ENCODE peak calls at places on chromosomes 12 and 14, in four cellular contexts. D is PC-9, G is right lobe of liver, J is uterus. S is an unnamed sample.

GRCh38 chr14:66530526-66530925 is 22.6 kb downstream of the GPHN start:
- DNase-seq in D (no peak), G (no peak), J (no peak), S (peak; percentile 9)

GRCh38 chr12:46627686-46628085 is 198.1 kb downstream of the SLC38A4 start:
- DNase-seq in G (no peak), J (no peak), D (no peak), S (no peak)

GRCh38 chr12:10562306-10562933 is 51.0 kb downstream of the MAGOHB start:
- DNase-seq in J (no peak), G (no peak), D (no peak), S (no peak)

GRCh38 chr14:61355892-61356325 is 34.5 kb downstream of the PRKCH start:
- DNase-seq in J (peak; percentile 74), D (peak; percentile 100), G (peak; percentile 50), S (peak; percentile 96)

GRCh38 chr14:92348154-92348553 is 25.2 kb downstream of the SLC24A4 start:
- DNase-seq in J (no peak), D (peak; percentile 94), G (no peak), S (no peak)

GRCh38 chr12:51028126-51028810 is 2.1 kb upstream of the SLC11A2 start:
- DNase-seq in D (peak; percentile 87), G (no peak), J (no peak), S (peak; percentile 47)

GRCh38 chr12:13369496-13369895 is 173.0 kb downstream of the EMP1 start:
- DNase-seq in J (no peak), D (no peak), G (no peak), S (no peak)

GRCh38 chr12:56271031-56271430 is 4.3 kb downstream of the COQ10A start:
- DNase-seq in D (no peak), G (no peak), J (no peak), S (no peak)

GRCh38 chr12:5976711-5977110 is 31.7 kb upstream of the ANO2 start:
- DNase-seq in G (no peak), D (no peak), J (no peak), S (no peak)

GRCh38 chr14:90647469-90647868 is 168.8 kb downstream of the TTC7B start:
- DNase-seq in D (no peak), J (no peak), G (no peak), S (no peak)

GRCh38 chr14:32397871-32398640 is 69.0 kb downstream of the AKAP6 start:
- DNase-seq in J (peak; percentile 17), D (peak; percentile 84), G (no peak), S (peak; percentile 81)

GRCh38 chr14:72049462-72049861 is 117.2 kb downstream of the RGS6 start:
- DNase-seq in D (no peak), J (no peak), G (no peak), S (peak; percentile 2)

GRCh38 chr14:92461891-92462290 is 51.7 kb upstream of the RIN3 start:
- DNase-seq in D (no peak), G (no peak), J (no peak), S (no peak)

GRCh38 chr14:78196323-78196722 is 26.1 kb downstream of the NRXN3 start:
- DNase-seq in D (no peak), G (no peak), J (no peak), S (no peak)

GRCh38 chr12:104596128-104596799 is 139.5 kb downstream of the CHST11 start:
- DNase-seq in G (no peak), J (peak; percentile 87), D (no peak), S (peak; percentile 66)

GRCh38 chr12:86741531-86741930 is 485.3 kb upstream of the MGAT4C start:
- DNase-seq in J (no peak), D (no peak), G (no peak), S (no peak)

GRCh38 chr12:86367137-86367536 is 110.9 kb upstream of the MGAT4C start:
- DNase-seq in D (no peak), J (no peak), G (no peak), S (no peak)

GRCh38 chr12:40980346-40981005 is 207.6 kb upstream of the PDZRN4 start:
- DNase-seq in D (no peak), G (no peak), J (no peak), S (peak; percentile 59)

GRCh38 chr14:103451401-103451800 is 66.2 kb downstream of the MARK3 start:
- DNase-seq in D (no peak), G (no peak), J (no peak), S (no peak)

GRCh38 chr12:1595690-1596347 is 1.4 kb upstream of the FBXL14 start:
- DNase-seq in D (no peak), G (no peak), J (no peak), S (no peak)

GRCh38 chr14:73743431-73743931 is 29.3 kb upstream of the PNMA1 start:
- DNase-seq in D (no peak), J (no peak), G (peak; percentile 50), S (no peak)

GRCh38 chr12:93571854-93572711 is at the start of gene SOCS2:
- DNase-seq in D (no peak), J (peak; percentile 65), G (no peak), S (peak; percentile 10)

GRCh38 chr12:76247026-76247688 is 101.1 kb downstream of the BBS10 start:
- DNase-seq in J (no peak), G (no peak), D (no peak), S (no peak)

GRCh38 chr12:100493371-100494012 is 19.8 kb downstream of the NR1H4 start:
- DNase-seq in J (no peak), D (no peak), G (no peak), S (peak; percentile 20)

GRCh38 chr12:100987552-100988277 is 193.1 kb downstream of the ANO4 start:
- DNase-seq in D (peak; percentile 41), G (no peak), J (no peak), S (peak; percentile 26)

GRCh38 chr12:101055940-101056339 is 154.1 kb downstream of the SLC5A8 start:
- DNase-seq in J (no peak), D (no peak), G (no peak), S (no peak)

GRCh38 chr12:111274820-111275219 is 94.1 kb downstream of the PHETA1 start:
- DNase-seq in G (no peak), D (no peak), J (no peak), S (no peak)

GRCh38 chr12:96112733-96113132 is 77.3 kb upstream of the LTA4H start:
- DNase-seq in J (no peak), D (no peak), G (no peak), S (no peak)

GRCh38 chr12:47868041-47868440 is 36.8 kb downstream of the VDR start:
- DNase-seq in G (no peak), J (no peak), D (no peak), S (no peak)

GRCh38 chr12:76250256-76250655 is 98.0 kb downstream of the BBS10 start:
- DNase-seq in G (no peak), D (no peak), J (no peak), S (no peak)

GRCh38 chr12:263574-263973 is 938 bp upstream of the SLC6A13 start:
- DNase-seq in D (no peak), J (no peak), G (no peak), S (peak; percentile 17)

GRCh38 chr12:122836027-122836921 is 1.0 kb downstream of the HIP1R start:
- DNase-seq in D (peak; percentile 75), J (no peak), G (peak; percentile 59), S (no peak)

GRCh38 chr14:93967637-93968250 is 8.6 kb downstream of the ASB2 start:
- DNase-seq in G (no peak), J (no peak), D (no peak), S (no peak)

GRCh38 chr14:103859416-103860202 is 12.2 kb upstream of the PPP1R13B start:
- DNase-seq in J (no peak), G (no peak), D (no peak), S (no peak)

GRCh38 chr14:55707365-55707804 is 127.4 kb downstream of the KTN1 start:
- DNase-seq in G (no peak), D (peak; percentile 60), J (no peak), S (no peak)

GRCh38 chr12:104177663-104178501 is 37.7 kb upstream of the TXNRD1 start:
- DNase-seq in J (peak; percentile 96), G (peak; percentile 50), D (peak; percentile 88), S (peak; percentile 52)

GRCh38 chr14:104785708-104786080 is 9.9 kb downstream of the AKT1 start:
- DNase-seq in G (no peak), D (no peak), J (no peak), S (no peak)

GRCh38 chr12:124379379-124379937 is 84.6 kb downstream of the RFLNA start:
- DNase-seq in J (peak; percentile 22), D (no peak), G (no peak), S (no peak)
- H3K27ac ChIP-seq in J (peak overlapping the region; percentile 87), D (no peak overlapping the region), G (no peak overlapping the region), S (no peak overlapping the region)

GRCh38 chr12:15546102-15546701 is 223.9 kb downstream of the PTPRO start:
- DNase-seq in G (no peak), D (no peak), J (no peak), S (no peak)

GRCh38 chr12:15543347-15543746 is 221.0 kb downstream of the PTPRO start:
- DNase-seq in G (no peak), D (no peak), J (no peak), S (no peak)

GRCh38 chr12:15545329-15545728 is 223.0 kb downstream of the PTPRO start:
- DNase-seq in G (no peak), D (no peak), J (no peak), S (no peak)

GRCh38 chr12:15541996-15542631 is 219.8 kb downstream of the PTPRO start:
- DNase-seq in D (no peak), J (no peak), G (no peak), S (no peak)

DNA sequence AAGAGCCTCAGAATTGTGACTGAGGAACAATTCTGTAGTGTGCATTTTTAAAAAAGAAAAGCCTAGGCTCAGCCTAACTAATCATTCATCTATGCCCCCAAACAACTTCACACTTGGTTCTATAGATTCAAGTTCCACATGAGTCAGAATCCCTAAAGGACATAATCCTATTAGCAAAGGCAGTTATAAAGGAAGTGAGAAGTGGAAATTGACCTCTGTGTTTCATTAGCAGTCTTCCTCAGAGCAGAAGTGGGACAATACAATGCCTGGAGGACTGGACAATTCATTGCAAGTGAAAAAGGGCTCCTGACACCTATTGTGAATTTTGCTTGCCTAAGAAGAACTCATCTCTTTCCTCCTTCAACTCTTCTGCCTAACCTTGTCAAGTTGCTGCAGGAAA is 222.3 kb downstream of the PTPRO start:
- DNase-seq in D (no peak), G (no peak), J (no peak), S (no peak)
- H3K4me1 ChIP-seq in D (no peaks in the 10 kb centered on the region), G (no peaks in the 10 kb centered on the region), J (peaks cover 4% of the 10 kb centered on the region), S (peaks cover 19% of the 10 kb centered on the region)

GRCh38 chr14:35754671-35755070 is 54.4 kb downstream of the RALGAPA1 start:
- DNase-seq in G (no peak), J (no peak), D (no peak), S (no peak)
- H3K27ac ChIP-seq in G (no peak overlapping the region), J (no peak overlapping the region), D (no peak overlapping the region), S (no peak overlapping the region)

DNA sequence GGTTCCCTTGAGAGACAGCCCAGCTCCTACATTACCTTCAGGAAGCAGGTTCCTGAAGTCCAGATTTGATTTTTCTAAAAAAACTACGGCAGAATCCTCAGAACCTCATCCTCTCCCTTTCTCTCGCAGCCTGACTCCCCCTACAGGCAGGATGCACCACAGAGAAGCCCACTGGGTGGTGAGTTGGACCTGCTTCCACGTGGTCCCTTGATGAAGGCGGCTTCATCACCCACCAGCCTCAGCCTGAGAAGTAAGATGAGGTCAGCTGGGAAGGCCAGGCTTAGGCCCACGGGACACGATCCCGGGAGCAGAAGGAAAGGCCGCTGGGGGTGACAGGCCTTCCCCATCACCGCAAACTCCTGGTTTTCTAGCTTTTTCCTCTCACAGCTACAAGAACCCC is 83.0 kb downstream of the ACTN1 start:
- DNase-seq in G (no peak), D (no peak), J (no peak), S (no peak)
- H3K4me1 ChIP-seq in G (peaks cover 4% of the 10 kb centered on the region), D (no peaks in the 10 kb centered on the region), J (no peaks in the 10 kb centered on the region), S (no peaks in the 10 kb centered on the region)